ENCODE peak calls at places on chromosomes 12 and 14, in six cellular contexts. P is NB4, K is A549, I is HepG2, M is K562, U is GM12878. J is an unnamed sample.

GRCh38 chr12:112282920-112283319 is 99.3 kb downstream of the HECTD4 start:
- DNase-seq in P (no peak), K (no peak), U (no peak), M (no peak), I (no peak), J (no peak)

GRCh38 chr12:9907769-9908168 is 24.4 kb downstream of the CLEC2A start:
- DNase-seq in M (no peak), I (no peak), P (no peak), U (no peak), K (no peak), J (no peak)

GRCh38 chr14:104871145-104871655 is 6.1 kb downstream of the CEP170B start:
- DNase-seq in K (no peak), I (no peak), U (no peak), P (no peak), M (no peak), J (no peak)

GRCh38 chr12:24494401-24494800 is 454.5 kb downstream of the BCAT1 start:
- DNase-seq in M (no peak), K (no peak), P (no peak), U (no peak), I (no peak), J (no peak)

GRCh38 chr14:102408729-102409128 is 46.0 kb downstream of the TECPR2 start:
- DNase-seq in I (no peak), U (no peak), P (no peak), K (no peak), M (no peak), J (no peak)

GRCh38 chr12:47881826-47882427 is 22.9 kb downstream of the VDR start:
- DNase-seq in K (no peak), P (peak; percentile 34), I (no peak), U (no peak), M (no peak), J (no peak)

GRCh38 chr12:112116232-112117060 is 7.9 kb upstream of the NAA25 start:
- DNase-seq in M (peak; percentile 70), P (peak; percentile 94), K (peak; percentile 28), U (no peak), I (peak; percentile 83), J (peak; percentile 82)

GRCh38 chr12:63937381-63938168 is 93.1 kb downstream of the SRGAP1 start:
- DNase-seq in U (no peak), I (no peak), K (no peak), M (no peak), P (no peak), J (no peak)

GRCh38 chr12:109461846-109462766 is 15.0 kb downstream of the KCTD10 start:
- DNase-seq in P (no peak), I (peak; percentile 43), K (peak; percentile 27), M (peak; percentile 45), U (no peak), J (peak; percentile 68)

GRCh38 chr12:96496944-96497343 is 7.6 kb downstream of the CFAP54 start:
- DNase-seq in U (no peak), M (no peak), P (no peak), I (no peak), K (no peak), J (no peak)

GRCh38 chr12:109685574-109686447 is 27.8 kb upstream of the FAM222A start:
- DNase-seq in M (no peak), I (no peak), U (no peak), P (no peak), K (no peak), J (no peak)

GRCh38 chr14:73295198-73295796 is 58.0 kb downstream of the PAPLN start:
- DNase-seq in U (no peak), P (peak; percentile 59), K (peak; percentile 43), I (peak; percentile 27), M (peak; percentile 10), J (peak; percentile 71)

GRCh38 chr12:131765961-131766360 is 55.1 kb downstream of the SFSWAP start:
- DNase-seq in M (no peak), I (no peak), P (no peak), K (no peak), U (no peak), J (no peak)

GRCh38 chr12:131766382-131767107 is 55.7 kb downstream of the SFSWAP start:
- DNase-seq in P (no peak), I (no peak), M (no peak), K (no peak), U (no peak), J (no peak)

GRCh38 chr12:131774576-131774975 is 53.6 kb upstream of the MMP17 start:
- DNase-seq in I (no peak), K (no peak), P (no peak), U (no peak), M (no peak), J (no peak)

GRCh38 chr12:131773582-131774221 is 54.5 kb upstream of the MMP17 start:
- DNase-seq in P (no peak), M (no peak), U (peak; percentile 84), I (no peak), K (no peak), J (no peak)

DNA sequence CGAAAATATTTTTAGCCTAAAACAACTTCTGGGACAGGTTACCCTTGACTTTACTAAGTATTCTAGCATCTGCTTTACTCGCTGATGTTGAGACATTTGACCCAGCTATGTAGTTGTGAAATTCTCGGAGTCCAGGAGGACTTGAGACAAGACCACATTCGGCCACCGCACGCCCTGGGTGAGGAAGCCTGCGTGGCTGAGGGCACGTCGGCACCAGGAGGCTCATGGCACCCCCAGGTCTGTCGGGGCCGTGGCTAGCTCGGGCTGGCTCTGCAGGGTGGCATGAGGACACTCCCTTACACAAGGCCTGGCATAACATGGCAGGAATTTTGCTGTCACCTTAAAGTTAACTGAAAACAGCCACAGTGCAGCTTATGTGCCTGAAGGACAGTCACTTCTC is 58.1 kb upstream of the MMP17 start:
- DNase-seq in K (no peak), M (no peak), I (no peak), U (no peak), P (no peak), J (no peak)
- H3K4me3 ChIP-seq in K (no peak overlapping the region), M (no peak overlapping the region), I (no peak overlapping the region), U (no peak overlapping the region), P (no peak overlapping the region), J (no peak overlapping the region)

GRCh38 chr14:51444381-51445000 is 204.4 kb downstream of the TMX1 start:
- DNase-seq in U (no peak), P (no peak), K (no peak), M (no peak), I (no peak), J (no peak)
- TF ChIP-seq MYC in U (no peak), P (no peak), K (no peak), M (no peak), I (no peak), J (no peak)

DNA sequence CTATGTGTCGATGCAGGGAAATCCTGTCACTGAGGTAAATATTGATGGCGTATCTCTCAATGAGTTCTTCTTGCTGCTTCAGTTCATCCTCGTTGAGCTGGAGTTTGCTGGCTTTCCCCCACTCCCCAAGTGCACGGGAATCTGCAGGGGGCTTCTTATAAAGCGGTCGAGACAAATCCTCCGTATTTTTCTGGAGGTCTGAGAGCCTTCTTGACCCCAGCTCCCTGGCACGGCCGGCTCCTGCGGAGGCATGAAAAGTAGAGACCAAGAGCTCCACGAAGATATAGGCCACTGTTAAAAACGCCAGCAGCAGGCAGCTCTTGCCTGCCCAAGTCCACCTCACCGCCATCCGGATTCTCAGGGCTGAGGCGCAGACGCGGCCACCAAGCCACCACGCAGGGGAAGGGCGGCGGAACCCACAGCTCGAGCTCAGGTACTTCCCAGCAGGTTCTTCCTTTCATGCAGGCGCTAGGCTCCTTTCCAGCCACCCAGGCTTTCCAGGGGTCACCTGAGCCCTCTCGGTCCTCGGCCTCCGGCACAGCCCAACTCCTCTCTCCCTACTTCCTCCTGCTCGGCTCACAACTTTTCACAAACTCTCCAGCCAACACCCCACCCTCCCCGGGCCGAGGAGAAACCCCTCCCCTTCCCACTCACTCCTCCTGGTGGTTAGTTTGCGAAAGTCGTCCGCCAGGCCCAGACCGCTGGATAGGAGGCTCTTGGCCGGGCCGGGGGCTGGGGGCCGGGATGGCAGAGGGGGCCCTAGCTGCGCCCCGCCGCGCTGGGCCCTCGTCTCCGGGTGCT is at the start of gene GALNT4:
- DNase-seq in U (peak; percentile 42), P (peak; percentile 97), I (peak; percentile 81), K (peak; percentile 95), M (peak; percentile 85), J (peak; percentile 92)
- TF ChIP-seq POLR2A in U (peak; percentile 65), P (peak; percentile 76), I (peak; percentile 62), K (peak; percentile 51), M (peak; percentile 66), J (peak; percentile 25)

GRCh38 chr14:32724864-32725550 is 213.7 kb upstream of the NPAS3 start:
- DNase-seq in P (no peak), K (no peak), M (no peak), U (no peak), I (no peak), J (no peak)
- H3K4me3 ChIP-seq in P (no peak overlapping the region), K (no peak overlapping the region), M (no peak overlapping the region), U (no peak overlapping the region), I (no peak overlapping the region), J (no peak overlapping the region)

GRCh38 chr12:71440393-71441349 is 1.1 kb downstream of the LGR5 start:
- DNase-seq in M (no peak), I (peak; percentile 96), P (peak; percentile 75), U (no peak), K (no peak), J (no peak)

GRCh38 chr12:71439362-71439612 is 311 bp upstream of the LGR5 start:
- DNase-seq in I (no peak), P (no peak), U (no peak), K (no peak), M (no peak), J (no peak)

GRCh38 chr12:71439613-71440392 is at the start of gene LGR5:
- DNase-seq in K (no peak), P (no peak), U (no peak), I (peak; percentile 85), M (no peak), J (peak; percentile 25)

GRCh38 chr12:71436696-71437095 is 2.9 kb upstream of the LGR5 start:
- DNase-seq in U (no peak), P (no peak), M (no peak), K (no peak), I (no peak), J (no peak)

GRCh38 chr12:71438670-71439361 is 782 bp upstream of the LGR5 start:
- DNase-seq in M (no peak), P (no peak), I (peak; percentile 98), U (no peak), K (no peak), J (peak; percentile 21)
- TF ChIP-seq MYC in M (no peak), P (no peak), I (peak; percentile 21), U (no peak), K (no peak), J (no peak)

GRCh38 chr14:96204151-96205058 is at the start of gene BDKRB2:
- DNase-seq in U (no peak), I (peak; percentile 54), K (peak; percentile 94), M (peak; percentile 10), P (peak; percentile 73), J (peak; percentile 33)
- TF ChIP-seq POLR2A in U (no peak), I (no peak), K (peak; percentile 43), M (no peak), P (no peak), J (no peak)

DNA sequence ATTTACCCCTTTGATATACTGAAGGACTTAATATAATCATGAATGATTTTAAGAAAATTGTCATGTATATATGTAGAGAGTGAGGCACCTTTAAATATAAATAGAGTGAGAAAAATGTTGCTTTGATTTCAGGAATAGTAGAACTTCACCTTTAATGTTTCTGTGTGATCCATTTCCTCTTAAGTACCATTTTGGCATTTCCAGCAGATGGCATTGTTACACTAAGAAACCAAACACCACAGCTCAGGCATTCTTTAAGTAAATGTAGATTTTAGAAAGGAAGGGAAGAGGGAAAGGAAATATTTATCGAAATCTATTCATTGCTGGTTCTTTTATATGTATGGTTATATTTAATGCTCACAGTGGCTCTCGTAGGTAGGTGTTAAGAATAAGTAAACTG is 556.7 kb upstream of the FBXO33 start:
- DNase-seq in U (no peak), M (no peak), P (peak; percentile 54), I (peak; percentile 64), K (no peak), J (no peak)
- H3K4me3 ChIP-seq in U (no peak overlapping the region), M (no peak overlapping the region), P (no peak overlapping the region), I (no peak overlapping the region), K (no peak overlapping the region), J (no peak overlapping the region)